ENCODE peak calls at places on chromosomes 7 and 10, in seven cellular contexts. One of them, this sample, is unnamed.

GRCh38 chr10:100986952-100987684 is at the start of the genes MRPL43 and TWNK:
- DNase-seq in cardiac muscle cell: peak; percentile 89
- DNase-seq in BE2C: peak; percentile 84
- DNase-seq in CD8-positive, alpha-beta T cell: peak; percentile 73
- DNase-seq in CD4-positive, CD25-positive, alpha-beta regulatory T cell: peak; percentile 78
- DNase-seq in A549: peak; percentile 91
- DNase-seq in MM.1S: peak; percentile 88
- DNase-seq in this sample: peak; percentile 86

GRCh38 chr10:1244493-1244892 is 188.3 kb downstream of the WDR37 start:
- DNase-seq in cardiac muscle cell: no peak
- DNase-seq in BE2C: no peak
- DNase-seq in CD8-positive, alpha-beta T cell: no peak
- DNase-seq in CD4-positive, CD25-positive, alpha-beta regulatory T cell: no peak
- DNase-seq in A549: no peak
- DNase-seq in MM.1S: no peak
- DNase-seq in this sample: no peak

GRCh38 chr7:69761290-69761922 is 163.1 kb downstream of the AUTS2 start:
- DNase-seq in cardiac muscle cell: no peak
- DNase-seq in BE2C: no peak
- DNase-seq in CD8-positive, alpha-beta T cell: no peak
- DNase-seq in CD4-positive, CD25-positive, alpha-beta regulatory T cell: no peak
- DNase-seq in A549: no peak
- DNase-seq in MM.1S: no peak
- DNase-seq in this sample: no peak

GRCh38 chr7:81594767-81595166 is 175.1 kb downstream of the HGF start:
- DNase-seq in cardiac muscle cell: no peak
- DNase-seq in BE2C: no peak
- DNase-seq in CD8-positive, alpha-beta T cell: no peak
- DNase-seq in CD4-positive, CD25-positive, alpha-beta regulatory T cell: no peak
- DNase-seq in A549: no peak
- DNase-seq in MM.1S: no peak
- DNase-seq in this sample: no peak

GRCh38 chr10:91010952-91011351 is 90.1 kb upstream of the ANKRD1 start:
- DNase-seq in cardiac muscle cell: no peak
- DNase-seq in BE2C: no peak
- DNase-seq in CD8-positive, alpha-beta T cell: no peak
- DNase-seq in CD4-positive, CD25-positive, alpha-beta regulatory T cell: no peak
- DNase-seq in A549: no peak
- DNase-seq in MM.1S: no peak
- DNase-seq in this sample: no peak

GRCh38 chr10:44948713-44949112 is 10.9 kb upstream of the RASSF4 start:
- DNase-seq in cardiac muscle cell: peak; percentile 50
- DNase-seq in BE2C: no peak
- DNase-seq in CD8-positive, alpha-beta T cell: no peak
- DNase-seq in CD4-positive, CD25-positive, alpha-beta regulatory T cell: no peak
- DNase-seq in A549: no peak
- DNase-seq in MM.1S: no peak
- DNase-seq in this sample: no peak

GRCh38 chr10:6362879-6363278 is 160.1 kb downstream of the PFKFB3 start:
- DNase-seq in cardiac muscle cell: no peak
- DNase-seq in BE2C: no peak
- DNase-seq in CD8-positive, alpha-beta T cell: no peak
- DNase-seq in CD4-positive, CD25-positive, alpha-beta regulatory T cell: no peak
- DNase-seq in A549: no peak
- DNase-seq in MM.1S: no peak
- DNase-seq in this sample: no peak

GRCh38 chr10:64067859-64068258 is 546.7 kb downstream of the REEP3 start:
- DNase-seq in cardiac muscle cell: no peak
- DNase-seq in BE2C: no peak
- DNase-seq in CD8-positive, alpha-beta T cell: no peak
- DNase-seq in CD4-positive, CD25-positive, alpha-beta regulatory T cell: no peak
- DNase-seq in A549: no peak
- DNase-seq in MM.1S: no peak
- DNase-seq in this sample: no peak

GRCh38 chr7:31318308-31318707 is 22.2 kb downstream of the NEUROD6 start:
- DNase-seq in cardiac muscle cell: no peak
- DNase-seq in BE2C: no peak
- DNase-seq in CD8-positive, alpha-beta T cell: no peak
- DNase-seq in CD4-positive, CD25-positive, alpha-beta regulatory T cell: no peak
- DNase-seq in A549: no peak
- DNase-seq in MM.1S: no peak
- DNase-seq in this sample: no peak

GRCh38 chr7:1705856-1706255 is 35.8 kb downstream of the ELFN1 start:
- DNase-seq in cardiac muscle cell: no peak
- DNase-seq in BE2C: peak; percentile 3
- DNase-seq in CD8-positive, alpha-beta T cell: no peak
- DNase-seq in CD4-positive, CD25-positive, alpha-beta regulatory T cell: no peak
- DNase-seq in A549: no peak
- DNase-seq in MM.1S: no peak
- DNase-seq in this sample: peak; percentile 11

GRCh38 chr10:88538038-88538437 is 45.1 kb downstream of the RNLS start:
- DNase-seq in cardiac muscle cell: no peak
- DNase-seq in BE2C: no peak
- DNase-seq in CD8-positive, alpha-beta T cell: no peak
- DNase-seq in CD4-positive, CD25-positive, alpha-beta regulatory T cell: no peak
- DNase-seq in A549: no peak
- DNase-seq in MM.1S: no peak
- DNase-seq in this sample: no peak

GRCh38 chr7:137636376-137636775 is 210.4 kb downstream of the DGKI start:
- DNase-seq in cardiac muscle cell: no peak
- DNase-seq in BE2C: no peak
- DNase-seq in CD8-positive, alpha-beta T cell: no peak
- DNase-seq in CD4-positive, CD25-positive, alpha-beta regulatory T cell: no peak
- DNase-seq in A549: no peak
- DNase-seq in MM.1S: no peak
- DNase-seq in this sample: no peak

GRCh38 chr7:150800576-150801241 is at the start of gene TMEM176A:
- DNase-seq in cardiac muscle cell: no peak
- DNase-seq in BE2C: no peak
- DNase-seq in CD8-positive, alpha-beta T cell: no peak
- DNase-seq in CD4-positive, CD25-positive, alpha-beta regulatory T cell: no peak
- DNase-seq in A549: no peak
- DNase-seq in MM.1S: no peak
- DNase-seq in this sample: peak; percentile 85
- H3K4me3 ChIP-seq in cardiac muscle cell: peak within 1 kb of the TSS; percentile 36
- H3K4me3 ChIP-seq in BE2C: no peak within 1 kb of the TSS
- H3K4me3 ChIP-seq in CD8-positive, alpha-beta T cell: peak within 1 kb of the TSS; percentile 48
- H3K4me3 ChIP-seq in CD4-positive, CD25-positive, alpha-beta regulatory T cell: no peak within 1 kb of the TSS
- H3K4me3 ChIP-seq in A549: no peak within 1 kb of the TSS
- H3K4me3 ChIP-seq in MM.1S: no peak within 1 kb of the TSS
- H3K4me3 ChIP-seq in this sample: peak within 1 kb of the TSS; percentile 48

GRCh38 chr7:64685091-64685490 is 19.2 kb downstream of the ZNF107 start:
- DNase-seq in cardiac muscle cell: no peak
- DNase-seq in BE2C: no peak
- DNase-seq in CD8-positive, alpha-beta T cell: no peak
- DNase-seq in CD4-positive, CD25-positive, alpha-beta regulatory T cell: no peak
- DNase-seq in A549: no peak
- DNase-seq in MM.1S: no peak
- DNase-seq in this sample: no peak
- H3K9me3 ChIP-seq in cardiac muscle cell: no peaks in the 10 kb centered on the region
- H3K9me3 ChIP-seq in BE2C: no peaks in the 10 kb centered on the region
- H3K9me3 ChIP-seq in CD8-positive, alpha-beta T cell: peaks cover 34% of the 10 kb centered on the region
- H3K9me3 ChIP-seq in CD4-positive, CD25-positive, alpha-beta regulatory T cell: peaks cover 92% of the 10 kb centered on the region
- H3K9me3 ChIP-seq in A549: peaks cover 72% of the 10 kb centered on the region
- H3K9me3 ChIP-seq in MM.1S: no peaks in the 10 kb centered on the region
- H3K9me3 ChIP-seq in this sample: no peaks in the 10 kb centered on the region

GRCh38 chr7:17131060-17131345 is 167.4 kb upstream of the AHR start:
- DNase-seq in cardiac muscle cell: peak; percentile 6
- DNase-seq in BE2C: no peak
- DNase-seq in CD8-positive, alpha-beta T cell: no peak
- DNase-seq in CD4-positive, CD25-positive, alpha-beta regulatory T cell: no peak
- DNase-seq in A549: no peak
- DNase-seq in MM.1S: no peak
- DNase-seq in this sample: no peak

GRCh38 chr7:17129218-17129617 is 169.2 kb upstream of the AHR start:
- DNase-seq in cardiac muscle cell: no peak
- DNase-seq in BE2C: no peak
- DNase-seq in CD8-positive, alpha-beta T cell: no peak
- DNase-seq in CD4-positive, CD25-positive, alpha-beta regulatory T cell: no peak
- DNase-seq in A549: no peak
- DNase-seq in MM.1S: no peak
- DNase-seq in this sample: no peak

GRCh38 chr7:17131983-17132655 is 166.3 kb upstream of the AHR start:
- DNase-seq in cardiac muscle cell: no peak
- DNase-seq in BE2C: no peak
- DNase-seq in CD8-positive, alpha-beta T cell: no peak
- DNase-seq in CD4-positive, CD25-positive, alpha-beta regulatory T cell: no peak
- DNase-seq in A549: no peak
- DNase-seq in MM.1S: no peak
- DNase-seq in this sample: no peak

GRCh38 chr7:17132726-17133125 is 165.7 kb upstream of the AHR start:
- DNase-seq in cardiac muscle cell: no peak
- DNase-seq in BE2C: no peak
- DNase-seq in CD8-positive, alpha-beta T cell: no peak
- DNase-seq in CD4-positive, CD25-positive, alpha-beta regulatory T cell: no peak
- DNase-seq in A549: no peak
- DNase-seq in MM.1S: no peak
- DNase-seq in this sample: no peak

DNA sequence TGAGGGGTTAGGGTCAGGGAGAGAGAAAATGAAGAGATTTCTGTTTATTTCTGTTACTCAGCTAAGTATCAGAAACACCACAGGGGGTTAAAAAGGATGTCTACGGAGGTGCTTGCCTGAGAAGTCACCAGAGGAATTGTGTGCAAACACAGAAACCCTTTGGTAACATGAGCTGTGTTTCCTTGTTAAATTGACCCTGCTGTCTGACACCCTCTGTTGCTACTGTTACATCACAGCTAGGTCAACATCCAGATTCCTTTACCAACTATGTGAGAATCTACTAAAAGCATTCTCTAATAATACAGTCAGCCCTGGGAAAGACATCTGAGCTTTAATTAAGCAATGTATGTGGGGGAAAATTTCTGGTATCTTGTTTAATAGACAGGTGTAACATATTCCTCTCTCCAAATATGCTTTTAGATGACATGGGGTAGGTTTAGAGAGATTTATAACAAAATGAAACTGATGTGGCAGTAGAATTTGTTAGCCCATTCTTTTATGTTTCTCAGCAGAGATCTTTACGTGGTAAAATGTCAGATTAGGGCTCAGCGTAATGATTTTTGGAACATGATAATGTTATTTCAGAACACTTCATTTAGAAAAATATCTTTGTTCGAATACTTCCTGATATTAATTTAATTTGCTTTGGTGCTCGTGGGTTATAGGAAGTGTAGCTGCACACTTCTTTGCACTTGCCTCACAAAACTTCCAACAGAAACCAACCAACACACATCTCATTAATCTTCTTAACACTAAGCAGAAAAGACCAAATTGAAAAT is 168.0 kb upstream of the AHR start:
- DNase-seq in cardiac muscle cell: peak; percentile 25
- DNase-seq in BE2C: no peak
- DNase-seq in CD8-positive, alpha-beta T cell: no peak
- DNase-seq in CD4-positive, CD25-positive, alpha-beta regulatory T cell: no peak
- DNase-seq in A549: peak; percentile 84
- DNase-seq in MM.1S: no peak
- DNase-seq in this sample: no peak
- H3K4me3 ChIP-seq in cardiac muscle cell: no peak overlapping the region
- H3K4me3 ChIP-seq in BE2C: no peak overlapping the region
- H3K4me3 ChIP-seq in CD8-positive, alpha-beta T cell: no peak overlapping the region
- H3K4me3 ChIP-seq in CD4-positive, CD25-positive, alpha-beta regulatory T cell: no peak overlapping the region
- H3K4me3 ChIP-seq in A549: peak overlapping the region; percentile 20
- H3K4me3 ChIP-seq in MM.1S: no peak overlapping the region
- H3K4me3 ChIP-seq in this sample: no peak overlapping the region

GRCh38 chr7:158498443-158499108 is 89.0 kb downstream of the PTPRN2 start:
- DNase-seq in cardiac muscle cell: no peak
- DNase-seq in BE2C: no peak
- DNase-seq in CD8-positive, alpha-beta T cell: no peak
- DNase-seq in CD4-positive, CD25-positive, alpha-beta regulatory T cell: no peak
- DNase-seq in A549: no peak
- DNase-seq in MM.1S: no peak
- DNase-seq in this sample: no peak
- H3K9me3 ChIP-seq in cardiac muscle cell: no peaks in the 10 kb centered on the region
- H3K9me3 ChIP-seq in BE2C: no peaks in the 10 kb centered on the region
- H3K9me3 ChIP-seq in CD8-positive, alpha-beta T cell: no peaks in the 10 kb centered on the region
- H3K9me3 ChIP-seq in CD4-positive, CD25-positive, alpha-beta regulatory T cell: no peaks in the 10 kb centered on the region
- H3K9me3 ChIP-seq in A549: no peaks in the 10 kb centered on the region
- H3K9me3 ChIP-seq in MM.1S: no peaks in the 10 kb centered on the region
- H3K9me3 ChIP-seq in this sample: no peaks in the 10 kb centered on the region

GRCh38 chr10:117246997-117247667 is 6.2 kb downstream of the SLC18A2 start:
- DNase-seq in cardiac muscle cell: no peak
- DNase-seq in BE2C: no peak
- DNase-seq in CD8-positive, alpha-beta T cell: no peak
- DNase-seq in CD4-positive, CD25-positive, alpha-beta regulatory T cell: no peak
- DNase-seq in A549: no peak
- DNase-seq in MM.1S: no peak
- DNase-seq in this sample: no peak
- H3K4me3 ChIP-seq in cardiac muscle cell: no peak overlapping the region
- H3K4me3 ChIP-seq in BE2C: no peak overlapping the region
- H3K4me3 ChIP-seq in CD8-positive, alpha-beta T cell: no peak overlapping the region
- H3K4me3 ChIP-seq in CD4-positive, CD25-positive, alpha-beta regulatory T cell: no peak overlapping the region
- H3K4me3 ChIP-seq in A549: no peak overlapping the region
- H3K4me3 ChIP-seq in MM.1S: no peak overlapping the region
- H3K4me3 ChIP-seq in this sample: no peak overlapping the region

This sample was measured in upper lobe of left lung.